ENCODE peak calls at places on chromosomes 2 and 18, in six cellular contexts. D, X, G, F, R and W are unnamed samples.

GRCh38 chr2:8494151-8494550 is 187.7 kb upstream of the ID2 start:
- DNase-seq in D (no peak), G (no peak), X (no peak), F (no peak), R (no peak), W (no peak)

GRCh38 chr18:14189858-14190257 is 57.6 kb upstream of the ZNF519 start:
- DNase-seq in R (no peak), F (no peak), X (no peak), G (no peak), D (no peak), W (no peak)

GRCh38 chr2:229852565-229852964 is 69.2 kb downstream of the TRIP12 start:
- DNase-seq in D (no peak), G (peak), F (peak), R (no peak), X (no peak), W (no peak)

GRCh38 chr2:127145255-127145899 is 38.4 kb upstream of the BIN1 start:
- DNase-seq in R (no peak), X (no peak), F (no peak), G (no peak), D (no peak), W (no peak)

GRCh38 chr2:161796192-161796591 is 172.0 kb downstream of the SLC4A10 start:
- DNase-seq in D (no peak), F (no peak), R (no peak), G (no peak), X (no peak), W (no peak)

GRCh38 chr2:15896859-15897258 is 43.5 kb upstream of the MYCN start:
- DNase-seq in R (no peak), G (no peak), X (no peak), D (no peak), F (no peak), W (no peak)

GRCh38 chr2:221385716-221386115 is 186.4 kb downstream of the EPHA4 start:
- DNase-seq in R (no peak), G (no peak), F (no peak), X (no peak), D (no peak), W (no peak)

GRCh38 chr2:65161551-65162100 is 31.7 kb upstream of the RAB1A start:
- DNase-seq in G (no peak), R (no peak), X (no peak), F (no peak), D (no peak), W (no peak)

GRCh38 chr2:211745295-211746097 is 793.1 kb downstream of the ERBB4 start:
- DNase-seq in D (peak), F (no peak), G (peak), X (peak), R (peak), W (no peak)